ENCODE peak calls at places on chromosomes 3 and 15, in six cellular contexts. X is stimulated activated CD8-positive, alpha-beta memory T cell treated with anti-CD3 and anti-CD28 coated beads, Interleukin-7, amount 100 ng/mL, for 1 hour; H is NCI-H2171 treated with DMSO at 0.1 percent for 48 hours; F is A172; Q is D721Med; L is GM23248. K is an unnamed sample.

GRCh38 chr15:95025924-95026728 is 794.8 kb downstream of the MCTP2 start:
- DNase-seq in X (no peak), H (no peak), F (peak; percentile 42), Q (no peak), L (peak; percentile 76), K (peak; percentile 70)

GRCh38 chr15:49045691-49046112 is 544 bp downstream of the SECISBP2L start:
- DNase-seq in X (no peak), H (peak; percentile 26), F (peak; percentile 27), Q (no peak), L (peak; percentile 66), K (peak; percentile 42)

GRCh38 chr3:31378226-31378625 is 154.5 kb upstream of the STT3B start:
- DNase-seq in X (no peak), H (no peak), F (no peak), Q (no peak), L (no peak), K (no peak)

GRCh38 chr15:44075535-44075934 is 119.5 kb downstream of the FRMD5 start:
- DNase-seq in X (no peak), H (no peak), F (no peak), Q (no peak), L (peak; percentile 24), K (peak; percentile 43)

GRCh38 chr15:40407343-40407990 is 1.9 kb downstream of the IVD start:
- DNase-seq in X (no peak), H (no peak), F (no peak), Q (no peak), L (no peak), K (no peak)

GRCh38 chr15:58404722-58405121 is 27.1 kb upstream of the LIPC start:
- DNase-seq in X (no peak), H (no peak), F (no peak), Q (no peak), L (no peak), K (no peak)

GRCh38 chr3:20104167-20104661 is 64.0 kb downstream of the KAT2B start:
- DNase-seq in X (peak; percentile 15), H (no peak), F (no peak), Q (no peak), L (no peak), K (no peak)

GRCh38 chr3:47227678-47228077 is 54.9 kb downstream of the KIF9 start:
- DNase-seq in X (no peak), H (no peak), F (no peak), Q (no peak), L (no peak), K (no peak)

GRCh38 chr15:48392356-48392755 is 61.1 kb downstream of the DUT start:
- DNase-seq in X (no peak), H (no peak), F (no peak), Q (no peak), L (peak; percentile 56), K (no peak)

GRCh38 chr15:65416845-65417416 is 5.8 kb downstream of the IGDCC4 start:
- DNase-seq in X (no peak), H (no peak), F (no peak), Q (peak; percentile 66), L (no peak), K (no peak)

GRCh38 chr3:135887220-135887619 is 78.3 kb upstream of the PPP2R3A start:
- DNase-seq in X (no peak), H (no peak), F (peak; percentile 91), Q (no peak), L (peak; percentile 87), K (peak; percentile 72)

GRCh38 chr15:43517354-43518072 is at the start of gene MAP1A:
- DNase-seq in X (no peak), H (peak; percentile 92), F (peak; percentile 40), Q (peak; percentile 69), L (peak; percentile 85), K (peak; percentile 58)

GRCh38 chr3:168116279-168116678 is 20.6 kb upstream of the GOLIM4 start:
- DNase-seq in X (no peak), H (no peak), F (no peak), Q (no peak), L (peak; percentile 88), K (no peak)

GRCh38 chr3:155748611-155749365 is 3.9 kb upstream of the PLCH1 start:
- DNase-seq in X (no peak), H (peak; percentile 2), F (no peak), Q (no peak), L (no peak), K (peak; percentile 18)

GRCh38 chr3:63972987-63973386 is 50.3 kb downstream of the PSMD6 start:
- DNase-seq in X (no peak), H (no peak), F (no peak), Q (no peak), L (no peak), K (no peak)

GRCh38 chr15:35170216-35170615 is 85.1 kb upstream of the NANOGP8 start:
- DNase-seq in X (no peak), H (no peak), F (no peak), Q (no peak), L (peak; percentile 42), K (peak; percentile 8)

GRCh38 chr3:163813935-163814334 is 1264.4 kb downstream of the SI start:
- DNase-seq in X (no peak), H (no peak), F (no peak), Q (no peak), L (no peak), K (no peak)

GRCh38 chr3:52891615-52892081 is 5.7 kb downstream of the STIMATE start:
- DNase-seq in X (no peak), H (no peak), F (no peak), Q (no peak), L (peak; percentile 84), K (peak; percentile 48)

GRCh38 chr3:10602769-10603768 is 97.7 kb upstream of the ATP2B2 start:
- DNase-seq in X (peak; percentile 49), H (peak; percentile 50), F (no peak), Q (no peak), L (no peak), K (no peak)

GRCh38 chr3:124791639-124792111 is 61.4 kb downstream of the UMPS start:
- DNase-seq in X (no peak), H (no peak), F (peak; percentile 49), Q (no peak), L (peak; percentile 99), K (peak; percentile 96)

GRCh38 chr3:54696313-54696712 is 231.5 kb downstream of the LRTM1 start:
- DNase-seq in X (no peak), H (no peak), F (peak; percentile 74), Q (no peak), L (no peak), K (no peak)

GRCh38 chr3:127718244-127718915 is 45.6 kb downstream of the ABTB1 start:
- DNase-seq in X (no peak), H (peak; percentile 47), F (no peak), Q (no peak), L (no peak), K (no peak)

GRCh38 chr3:136955813-136956212 is 2.0 kb upstream of the IL20RB start:
- DNase-seq in X (no peak), H (no peak), F (peak; percentile 79), Q (no peak), L (peak; percentile 86), K (peak; percentile 94)

GRCh38 chr3:194475978-194476377 is 10.8 kb downstream of the ATP13A3 start:
- DNase-seq in X (no peak), H (no peak), F (no peak), Q (no peak), L (peak; percentile 14), K (no peak)

GRCh38 chr3:17301271-17301670 is 416.5 kb downstream of the PLCL2 start:
- DNase-seq in X (no peak), H (no peak), F (no peak), Q (no peak), L (no peak), K (no peak)

GRCh38 chr15:35290301-35290721 is 205.2 kb upstream of the NANOGP8 start:
- DNase-seq in X (no peak), H (no peak), F (no peak), Q (no peak), L (no peak), K (no peak)

GRCh38 chr15:89670985-89671560 is 8.1 kb downstream of the PLIN1 start:
- DNase-seq in X (no peak), H (no peak), F (no peak), Q (no peak), L (no peak), K (no peak)

GRCh38 chr3:152047465-152047864 is 174.0 kb downstream of the SUCNR1 start:
- DNase-seq in X (no peak), H (no peak), F (no peak), Q (no peak), L (peak; percentile 60), K (no peak)

GRCh38 chr3:107512108-107512507 is 10.7 kb upstream of the BBX start:
- DNase-seq in X (no peak), H (no peak), F (no peak), Q (no peak), L (peak; percentile 2), K (no peak)

GRCh38 chr3:10263549-10264363 is 15.5 kb downstream of the TATDN2 start:
- DNase-seq in X (peak; percentile 57), H (no peak), F (peak; percentile 36), Q (no peak), L (peak; percentile 81), K (peak; percentile 46)

GRCh38 chr3:165749241-165749640 is 88.0 kb downstream of the BCHE start:
- DNase-seq in X (no peak), H (no peak), F (no peak), Q (no peak), L (no peak), K (no peak)

GRCh38 chr15:100853676-100854440 is 25.8 kb upstream of the ALDH1A3 start:
- DNase-seq in X (no peak), H (no peak), F (no peak), Q (no peak), L (no peak), K (no peak)

GRCh38 chr3:196073188-196073838 is 8.6 kb downstream of the TFRC start:
- DNase-seq in X (peak; percentile 41), H (peak; percentile 64), F (peak; percentile 71), Q (peak; percentile 49), L (peak; percentile 65), K (peak; percentile 70)

GRCh38 chr3:78734048-78734637 is 1033.7 kb downstream of the ROBO1 start:
- DNase-seq in X (no peak), H (peak; percentile 76), F (no peak), Q (no peak), L (peak; percentile 60), K (peak; percentile 59)

GRCh38 chr3:55486101-55486856 is 827 bp downstream of the WNT5A start:
- DNase-seq in X (no peak), H (peak; percentile 17), F (peak; percentile 26), Q (no peak), L (peak; percentile 67), K (peak; percentile 86)

GRCh38 chr3:13700362-13700761 is 151.4 kb downstream of the FBLN2 start:
- DNase-seq in X (no peak), H (no peak), F (no peak), Q (no peak), L (no peak), K (no peak)

GRCh38 chr3:143004823-143005222 is 3.5 kb downstream of the U2SURP start:
- DNase-seq in X (no peak), H (no peak), F (no peak), Q (no peak), L (no peak), K (no peak)

GRCh38 chr3:35777065-35777464 is 137.7 kb downstream of the ARPP21 start:
- DNase-seq in X (no peak), H (no peak), F (no peak), Q (no peak), L (no peak), K (no peak)

GRCh38 chr3:186247821-186248814 is 113.9 kb downstream of the DGKG start:
- DNase-seq in X (no peak), H (no peak), F (no peak), Q (no peak), L (no peak), K (no peak)

GRCh38 chr3:27641888-27642601 is 80.1 kb downstream of the EOMES start:
- DNase-seq in X (no peak), H (no peak), F (no peak), Q (no peak), L (no peak), K (no peak)

K was measured in EL.